ENCODE peak calls at places on chromosomes 11 and 22, in four cellular contexts. B is mesendoderm, R is renal cortical epithelial cell, U is skeletal muscle cell. Q is an unnamed sample.

GRCh38 chr22:41030891-41031290 is 61.5 kb upstream of the EP300 start:
- DNase-seq in B (no peak), R (peak), U (no peak), Q (no peak)

GRCh38 chr11:82465481-82465880 is 268.2 kb downstream of the FAM181B start:
- DNase-seq in B (no peak), R (peak), U (no peak), Q (no peak)

GRCh38 chr22:28718044-28718443 is 23.6 kb downstream of the CHEK2 start:
- DNase-seq in B (no peak), R (no peak), U (no peak), Q (no peak)

GRCh38 chr11:2750101-2750509 is 50.3 kb upstream of the KCNQ1OT1 start:
- DNase-seq in B (no peak), R (no peak), U (no peak), Q (no peak)

GRCh38 chr22:24315367-24315781 is 44.7 kb downstream of the SPECC1L start:
- DNase-seq in B (no peak), R (no peak), U (no peak), Q (no peak)

GRCh38 chr11:65639623-65640482 is 2.0 kb downstream of the SIPA1 start:
- DNase-seq in B (no peak), R (no peak), U (no peak), Q (no peak)

GRCh38 chr22:39932918-39933649 is 27.1 kb upstream of the TMA7B start:
- DNase-seq in B (peak), R (peak), U (no peak), Q (no peak)

GRCh38 chr11:73980001-73980960 is 2.4 kb downstream of the UCP2 start:
- DNase-seq in B (peak), R (peak), U (no peak), Q (no peak)

Q was measured in HS-5.